ENCODE peak calls at places on chromosomes 6 and 20, in six cellular contexts. C, I, W, E, M and J are unnamed samples.

GRCh38 chr6:3280091-3280490 is 21.3 kb downstream of the PSMG4 start:
- DNase-seq in E (no peak), C (peak; percentile 39), M (no peak), I (no peak), W (no peak), J (no peak)

GRCh38 chr6:124119591-124119990 is 315.9 kb downstream of the NKAIN2 start:
- DNase-seq in I (no peak), C (no peak), W (no peak), E (no peak), M (no peak), J (no peak)

GRCh38 chr6:9744119-9744518 is 670.8 kb downstream of the TFAP2A start:
- DNase-seq in I (no peak), E (no peak), C (no peak), M (no peak), W (no peak), J (no peak)

GRCh38 chr6:53744321-53744720 is 50.5 kb upstream of the LRRC1 start:
- DNase-seq in C (no peak), W (no peak), M (no peak), E (no peak), I (no peak), J (no peak)

GRCh38 chr6:15444881-15445280 is 199.0 kb downstream of the JARID2 start:
- DNase-seq in W (no peak), I (no peak), E (peak; percentile 37), C (no peak), M (no peak), J (no peak)

GRCh38 chr6:28615955-28616747 is 90.5 kb downstream of the GPX5 start:
- DNase-seq in I (no peak), E (no peak), C (no peak), M (no peak), W (no peak), J (no peak)

GRCh38 chr20:8913452-8913851 is 155.4 kb upstream of the PLCB4 start:
- DNase-seq in I (no peak), M (no peak), E (no peak), C (no peak), W (peak; percentile 43), J (no peak)

GRCh38 chr20:35773154-35773751 is 1.4 kb downstream of the PHF20 start:
- DNase-seq in M (peak; percentile 63), W (peak; percentile 35), C (peak; percentile 49), E (no peak), I (no peak), J (peak; percentile 25)

GRCh38 chr6:137415127-137415833 is 78.9 kb downstream of the OLIG3 start:
- DNase-seq in M (peak; percentile 75), C (peak; percentile 50), I (peak; percentile 68), W (peak; percentile 71), E (peak; percentile 76), J (peak; percentile 83)

GRCh38 chr20:62359491-62360121 is 7.5 kb downstream of the LAMA5 start:
- DNase-seq in M (no peak), I (no peak), C (no peak), W (no peak), E (peak; percentile 72), J (no peak)

GRCh38 chr20:24756292-24757025 is 192.6 kb upstream of the CST7 start:
- DNase-seq in E (no peak), M (peak; percentile 32), C (no peak), I (no peak), W (no peak), J (no peak)

GRCh38 chr6:160427312-160428068 is 79.3 kb downstream of the SLC22A3 start:
- DNase-seq in E (peak; percentile 38), C (no peak), W (no peak), M (no peak), I (no peak), J (no peak)

GRCh38 chr20:35474504-35474903 is 19.1 kb downstream of the CEP250 start:
- DNase-seq in M (no peak), E (no peak), W (no peak), I (no peak), C (no peak), J (no peak)

GRCh38 chr20:62641749-62642665 is at the start of gene SLCO4A1:
- DNase-seq in W (peak; percentile 90), M (no peak), C (peak; percentile 94), I (peak; percentile 82), E (peak; percentile 16), J (peak; percentile 76)

GRCh38 chr6:159090530-159091306 is 45.9 kb upstream of the TAGAP start:
- DNase-seq in I (no peak), W (no peak), C (no peak), M (no peak), E (no peak), J (no peak)

GRCh38 chr6:131383421-131384411 is 189.3 kb upstream of the ARG1 start:
- DNase-seq in M (no peak), W (peak; percentile 28), E (no peak), I (no peak), C (no peak), J (peak; percentile 60)

GRCh38 chr20:56422131-56422823 is 10.2 kb downstream of the CASS4 start:
- DNase-seq in C (no peak), E (peak; percentile 73), M (no peak), W (no peak), I (no peak), J (peak; percentile 63)

GRCh38 chr6:19180348-19181073 is 656.7 kb upstream of the ID4 start:
- DNase-seq in E (peak; percentile 38), W (no peak), I (no peak), C (no peak), M (peak; percentile 90), J (peak; percentile 2)

GRCh38 chr20:62595491-62595890 is 46.8 kb upstream of the SLCO4A1 start:
- DNase-seq in C (peak; percentile 98), W (peak; percentile 45), E (peak; percentile 53), I (no peak), M (no peak), J (peak; percentile 55)

GRCh38 chr6:108106261-108106660 is 31.7 kb upstream of the OSTM1 start:
- DNase-seq in I (no peak), C (no peak), W (peak; percentile 53), E (no peak), M (no peak), J (no peak)

GRCh38 chr6:162178666-162179065 is 548.9 kb downstream of the PRKN start:
- DNase-seq in E (no peak), W (no peak), M (no peak), C (no peak), I (no peak), J (no peak)

GRCh38 chr6:11596640-11597237 is 59.2 kb downstream of the TMEM170B start:
- DNase-seq in E (no peak), M (peak; percentile 18), C (no peak), I (no peak), W (no peak), J (no peak)

GRCh38 chr20:50725722-50726000 is 5.7 kb upstream of the PARD6B start:
- DNase-seq in E (no peak), C (no peak), I (no peak), W (no peak), M (no peak), J (no peak)

GRCh38 chr6:157139054-157139708 is 184.1 kb downstream of the TMEM242 start:
- DNase-seq in I (no peak), M (no peak), W (peak; percentile 38), E (no peak), C (peak; percentile 57), J (no peak)

GRCh38 chr6:158752613-158753012 is 66.6 kb downstream of the EZR start:
- DNase-seq in C (no peak), M (no peak), E (peak; percentile 43), W (peak; percentile 55), I (no peak), J (no peak)

GRCh38 chr6:137749595-137750215 is 117.4 kb upstream of the TNFAIP3 start:
- DNase-seq in I (no peak), C (peak; percentile 56), E (no peak), M (no peak), W (no peak), J (no peak)

DNA sequence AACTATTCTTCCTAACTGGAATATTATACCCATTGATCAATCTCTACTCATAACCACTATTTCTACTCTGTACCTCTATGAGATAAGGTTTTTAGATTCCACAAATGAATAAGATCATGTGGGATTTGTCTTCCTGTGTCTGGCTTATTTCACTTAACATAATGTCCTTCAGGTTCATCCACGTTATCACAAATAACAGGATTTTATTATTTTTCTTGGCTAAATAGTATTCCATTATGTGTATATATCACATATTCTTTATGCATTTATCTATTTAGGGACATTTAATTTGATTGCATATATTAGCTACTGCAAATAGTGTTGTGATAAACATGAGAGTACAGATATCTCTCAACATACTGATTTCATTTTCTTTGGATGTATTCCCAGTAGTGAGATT is 823.0 kb upstream of the ADGRB3 start:
- DNase-seq in C (no peak), I (no peak), M (no peak), W (no peak), E (no peak), J (no peak)
- H3K9me3 ChIP-seq in C (peaks cover 4% of the 10 kb centered on the region), I (peaks cover 20% of the 10 kb centered on the region), M (peaks cover 29% of the 10 kb centered on the region), W (no peaks in the 10 kb centered on the region), E (no peaks in the 10 kb centered on the region), J (peaks cover 20% of the 10 kb centered on the region)

GRCh38 chr6:79391511-79391910 is 145.7 kb downstream of the LCA5 start:
- DNase-seq in I (no peak), W (no peak), C (no peak), E (no peak), M (no peak), J (no peak)

GRCh38 chr6:79385333-79385732 is 150.9 kb upstream of the HMGN3 start:
- DNase-seq in E (no peak), W (no peak), M (no peak), C (peak; percentile 39), I (no peak), J (no peak)

GRCh38 chr6:79384845-79385244 is 150.4 kb upstream of the HMGN3 start:
- DNase-seq in E (peak; percentile 32), W (no peak), I (peak; percentile 73), C (no peak), M (no peak), J (no peak)

GRCh38 chr6:79385893-79386292 is 151.3 kb downstream of the LCA5 start:
- DNase-seq in M (no peak), E (peak; percentile 21), C (no peak), W (no peak), I (no peak), J (no peak)
- H3K9me3 ChIP-seq in M (no peaks in the 10 kb centered on the region), E (no peaks in the 10 kb centered on the region), C (no peaks in the 10 kb centered on the region), W (no peaks in the 10 kb centered on the region), I (no peaks in the 10 kb centered on the region), J (no peaks in the 10 kb centered on the region)

GRCh38 chr6:170035896-170036295 is 255.0 kb downstream of the DLL1 start:
- DNase-seq in W (no peak), M (no peak), E (no peak), I (peak; percentile 52), C (peak; percentile 14), J (no peak)

GRCh38 chr6:170038251-170038650 is 252.6 kb downstream of the DLL1 start:
- DNase-seq in W (no peak), E (no peak), C (peak; percentile 22), I (peak; percentile 57), M (no peak), J (no peak)

GRCh38 chr6:170037541-170038250 is 253.2 kb downstream of the DLL1 start:
- DNase-seq in M (no peak), W (no peak), C (peak; percentile 46), I (peak; percentile 54), E (peak; percentile 66), J (no peak)

GRCh38 chr6:170038717-170039116 is 252.2 kb downstream of the DLL1 start:
- DNase-seq in C (peak; percentile 85), I (no peak), M (no peak), W (no peak), E (no peak), J (no peak)

GRCh38 chr6:170036916-170037315 is 254.0 kb downstream of the DLL1 start:
- DNase-seq in M (no peak), C (peak; percentile 38), E (no peak), I (peak; percentile 34), W (no peak), J (no peak)
- H3K9me3 ChIP-seq in M (no peaks in the 10 kb centered on the region), C (no peaks in the 10 kb centered on the region), E (no peaks in the 10 kb centered on the region), I (no peaks in the 10 kb centered on the region), W (peaks cover 2% of the 10 kb centered on the region), J (peaks cover 10% of the 10 kb centered on the region)

GRCh38 chr20:39066464-39066863 is 104.3 kb downstream of the DHX35 start:
- DNase-seq in W (peak; percentile 63), C (no peak), I (no peak), E (no peak), M (no peak), J (no peak)
- H3K9me3 ChIP-seq in W (peaks cover 4% of the 10 kb centered on the region), C (no peaks in the 10 kb centered on the region), I (peaks cover 8% of the 10 kb centered on the region), E (no peaks in the 10 kb centered on the region), M (peaks cover 10% of the 10 kb centered on the region), J (peaks cover 12% of the 10 kb centered on the region)